ENCODE peak calls at places on chromosome 7, in eight cellular contexts. P, O, D, N, T, W, J and H are unnamed samples. For H3K9me3 and H3K36me3, the result is how much of the 10 kb centered on the place peaks cover.

GRCh38 chr7:30974605-30975256 is 11.0 kb downstream of the GHRHR start:
- DNase-seq in P (peak), O (peak), D (no peak), N (peak), T (peak), W (no peak), J (no peak), H (no peak)

GRCh38 chr7:84412161-84412969 is 217.8 kb upstream of the SEMA3A start:
- DNase-seq in P (no peak), O (no peak), D (no peak), N (no peak), T (no peak), W (no peak), J (no peak), H (no peak)

GRCh38 chr7:116443101-116443523 is 56.4 kb upstream of the CAV2 start:
- DNase-seq in P (no peak), O (no peak), D (no peak), N (no peak), T (no peak), W (no peak), J (no peak), H (no peak)

GRCh38 chr7:1993031-1993685 is 239.6 kb downstream of the MAD1L1 start:
- DNase-seq in P (no peak), O (no peak), D (no peak), N (no peak), T (no peak), W (no peak), J (no peak), H (no peak)

GRCh38 chr7:139714163-139714901 is 63.5 kb downstream of the HIPK2 start:
- DNase-seq in P (peak), O (no peak), D (no peak), N (peak), T (peak), W (no peak), J (no peak), H (no peak)

GRCh38 chr7:66524738-66525137 is 103.9 kb upstream of the KCTD7 start:
- DNase-seq in P (no peak), O (no peak), D (no peak), N (no peak), T (no peak), W (no peak), J (no peak), H (no peak)

GRCh38 chr7:154598405-154598804 is 404.5 kb downstream of the PAXIP1 start:
- DNase-seq in P (no peak), O (no peak), D (no peak), N (no peak), T (no peak), W (no peak), J (no peak), H (no peak)

GRCh38 chr7:44471850-44472249 is 18.6 kb downstream of the NUDCD3 start:
- DNase-seq in P (no peak), O (no peak), D (no peak), N (no peak), T (no peak), W (no peak), J (no peak), H (no peak)

GRCh38 chr7:27110977-27111752 is 8.7 kb upstream of the HOXA2 start:
- DNase-seq in P (no peak), O (peak), D (no peak), N (no peak), T (no peak), W (no peak), J (no peak), H (no peak)

GRCh38 chr7:18497800-18498199 is 2.3 kb downstream of the HDAC9 start:
- DNase-seq in P (no peak), O (no peak), D (no peak), N (no peak), T (no peak), W (no peak), J (no peak), H (no peak)

GRCh38 chr7:18648849-18649758 is 153.6 kb downstream of the HDAC9 start:
- DNase-seq in P (no peak), O (no peak), D (no peak), N (no peak), T (no peak), W (no peak), J (no peak), H (no peak)

GRCh38 chr7:133945497-133945896 is 181.6 kb upstream of the LRGUK start:
- DNase-seq in P (no peak), O (no peak), D (no peak), N (no peak), T (no peak), W (no peak), J (no peak), H (no peak)

GRCh38 chr7:151381083-151381332 is 28.8 kb downstream of the WDR86 start:
- DNase-seq in P (no peak), O (no peak), D (no peak), N (no peak), T (no peak), W (no peak), J (no peak), H (no peak)

GRCh38 chr7:48255046-48255445 is 83.8 kb downstream of the ABCA13 start:
- DNase-seq in P (no peak), O (no peak), D (no peak), N (no peak), T (no peak), W (no peak), J (no peak), H (no peak)

GRCh38 chr7:124784879-124785818 is 19.6 kb upstream of the GPR37 start:
- DNase-seq in P (peak), O (no peak), D (no peak), N (peak), T (peak), W (no peak), J (no peak), H (no peak)

GRCh38 chr7:28520074-28521015 is 108.0 kb downstream of the CREB5 start:
- DNase-seq in P (no peak), O (no peak), D (no peak), N (no peak), T (no peak), W (no peak), J (no peak), H (no peak)

GRCh38 chr7:26034386-26034785 is 117.6 kb upstream of the NFE2L3 start:
- DNase-seq in P (no peak), O (no peak), D (no peak), N (no peak), T (no peak), W (no peak), J (no peak), H (no peak)

GRCh38 chr7:95608344-95609173 is 12.2 kb upstream of the PDK4 start:
- DNase-seq in P (peak), O (peak), D (no peak), N (peak), T (peak), W (peak), J (no peak), H (no peak)

GRCh38 chr7:53800746-53801145 is 741.4 kb upstream of the VSTM2A start:
- DNase-seq in P (no peak), O (no peak), D (no peak), N (no peak), T (no peak), W (no peak), J (no peak), H (no peak)

GRCh38 chr7:152054377-152055230 is 29.1 kb downstream of the GALNT11 start:
- DNase-seq in P (peak), O (no peak), D (no peak), N (no peak), T (no peak), W (no peak), J (no peak), H (no peak)

GRCh38 chr7:47147213-47147631 is 434.7 kb downstream of the TNS3 start:
- DNase-seq in P (no peak), O (no peak), D (no peak), N (no peak), T (no peak), W (no peak), J (no peak), H (no peak)

GRCh38 chr7:153401795-153402720 is 642.5 kb downstream of the ACTR3B start:
- DNase-seq in P (no peak), O (no peak), D (no peak), N (no peak), T (no peak), W (no peak), J (no peak), H (no peak)

GRCh38 chr7:50988988-50989387 is 206.3 kb upstream of the GRB10 start:
- DNase-seq in P (no peak), O (no peak), D (no peak), N (no peak), T (no peak), W (no peak), J (no peak), H (no peak)

GRCh38 chr7:119782286-119782685 is 490.7 kb upstream of the KCND2 start:
- DNase-seq in P (no peak), O (no peak), D (no peak), N (no peak), T (no peak), W (no peak), J (no peak), H (no peak)

GRCh38 chr7:127652333-127653248 is 597 bp downstream of the SND1 start:
- DNase-seq in P (no peak), O (no peak), D (no peak), N (no peak), T (no peak), W (no peak), J (no peak), H (no peak)

GRCh38 chr7:129163875-129164544 is 19.5 kb downstream of the TSPAN33 start:
- DNase-seq in P (no peak), O (no peak), D (no peak), N (no peak), T (no peak), W (no peak), J (no peak), H (peak)

GRCh38 chr7:41501016-41501415 is 201.9 kb downstream of the INHBA start:
- DNase-seq in P (no peak), O (no peak), D (no peak), N (no peak), T (no peak), W (no peak), J (no peak), H (no peak)

GRCh38 chr7:133060016-133060415 is 21.9 kb downstream of the CHCHD3 start:
- DNase-seq in P (no peak), O (no peak), D (no peak), N (no peak), T (no peak), W (no peak), J (no peak), H (no peak)

GRCh38 chr7:111678986-111679385 is 116.7 kb upstream of the IMMP2L start:
- DNase-seq in P (no peak), O (no peak), D (no peak), N (no peak), T (no peak), W (no peak), J (no peak), H (no peak)

GRCh38 chr7:23928391-23928790 is 218.4 kb downstream of the STK31 start:
- DNase-seq in P (no peak), O (no peak), D (no peak), N (no peak), T (no peak), W (no peak), J (no peak), H (no peak)

GRCh38 chr7:103564416-103564815 is 118.4 kb upstream of the SLC26A5 start:
- DNase-seq in P (no peak), O (no peak), D (no peak), N (no peak), T (no peak), W (no peak), J (no peak), H (no peak)

GRCh38 chr7:46357851-46358250 is 436.8 kb upstream of the IGFBP3 start:
- DNase-seq in P (no peak), O (no peak), D (no peak), N (no peak), T (no peak), W (no peak), J (no peak), H (no peak)

GRCh38 chr7:74690474-74690873 is 33.0 kb downstream of the GTF2I start:
- DNase-seq in P (no peak), O (no peak), D (no peak), N (no peak), T (no peak), W (no peak), J (no peak), H (no peak)

GRCh38 chr7:84159435-84159834 is 35.2 kb downstream of the SEMA3A start:
- DNase-seq in P (no peak), O (no peak), D (no peak), N (no peak), T (no peak), W (no peak), J (no peak), H (no peak)

GRCh38 chr7:122886357-122887081 is at the start of gene CADPS2:
- DNase-seq in P (peak), O (peak), D (no peak), N (peak), T (peak), W (peak), J (no peak), H (no peak)

DNA sequence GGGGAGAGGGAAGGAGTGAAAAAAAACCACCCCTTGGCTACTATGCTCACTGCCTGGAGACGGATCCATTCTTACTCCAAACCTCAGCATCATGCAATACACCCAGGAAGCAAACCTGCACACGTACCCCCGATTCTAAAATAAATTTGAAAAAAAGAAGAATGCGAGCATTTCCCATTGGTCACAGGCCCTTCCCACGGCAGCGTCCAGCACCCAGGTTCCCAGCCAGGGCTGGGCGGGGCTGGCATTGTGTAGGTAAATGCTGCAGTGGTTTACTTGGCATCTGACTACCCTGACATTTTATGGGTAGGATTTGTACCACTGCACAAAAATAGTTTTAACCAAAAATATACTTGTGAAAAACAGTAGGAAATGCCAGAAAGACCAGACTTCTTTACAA is 418.9 kb downstream of the DNAJB6 start:
- DNase-seq in P (no peak), O (no peak), D (no peak), N (no peak), T (no peak), W (no peak), J (no peak), H (no peak)
- H3K9me3 ChIP-seq in P (under half), O (under half), D (under half), N (under half), T (under half), W (under half), J (under half), H (under half)

DNA sequence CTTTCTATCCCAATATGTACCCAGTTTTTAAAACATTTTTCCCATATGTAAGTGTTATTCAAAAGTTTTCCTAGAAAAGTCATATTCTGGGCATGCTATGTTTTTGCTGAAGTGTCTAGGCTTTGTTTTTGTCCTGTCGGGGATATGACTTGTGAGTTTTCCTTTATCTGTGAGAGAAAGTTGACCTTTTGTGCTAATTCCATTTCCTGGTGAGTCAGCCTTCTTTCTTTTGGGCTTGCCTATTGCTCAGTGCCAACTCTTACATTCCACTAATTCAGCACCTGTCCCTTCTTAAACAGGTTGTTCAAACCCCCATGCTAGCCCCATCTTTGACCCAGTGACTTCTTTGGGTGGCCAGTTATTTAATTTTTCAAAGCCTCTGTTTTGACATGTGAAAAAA is 146.2 kb downstream of the AHR start:
- DNase-seq in P (no peak), O (no peak), D (no peak), N (no peak), T (no peak), W (no peak), J (no peak), H (no peak)
- H3K27ac ChIP-seq in P (no peak), O (no peak), D (no peak), N (no peak), T (no peak), W (no peak), J (no peak), H (no peak)

GRCh38 chr7:36296284-36296683 is 93.4 kb upstream of the ANLN start:
- DNase-seq in P (no peak), O (no peak), D (no peak), N (no peak), T (no peak), W (no peak), J (no peak), H (no peak)
- H3K36me3 ChIP-seq in P (under half), O (under half), D (under half), N (under half), T (under half), W (under half), J (under half), H (under half)

GRCh38 chr7:55310626-55311025 is 54.5 kb upstream of the LANCL2 start:
- DNase-seq in P (no peak), O (no peak), D (no peak), N (no peak), T (no peak), W (no peak), J (no peak), H (no peak)
- H3K9me3 ChIP-seq in P (under half), O (under half), D (under half), N (under half), T (under half), W (under half), J (under half), H (under half)

GRCh38 chr7:21962677-21963076 is 17.0 kb upstream of the CDCA7L start:
- DNase-seq in P (no peak), O (no peak), D (no peak), N (no peak), T (no peak), W (no peak), J (no peak), H (no peak)

GRCh38 chr7:21967500-21968099 is 21.9 kb upstream of the CDCA7L start:
- DNase-seq in P (no peak), O (no peak), D (no peak), N (peak), T (no peak), W (no peak), J (peak), H (peak)

GRCh38 chr7:21965318-21965717 is 19.6 kb upstream of the CDCA7L start:
- DNase-seq in P (no peak), O (no peak), D (no peak), N (no peak), T (no peak), W (no peak), J (no peak), H (no peak)

GRCh38 chr7:21969822-21970221 is 24.1 kb upstream of the CDCA7L start:
- DNase-seq in P (no peak), O (no peak), D (no peak), N (no peak), T (no peak), W (no peak), J (no peak), H (no peak)

GRCh38 chr7:21966271-21966670 is 20.6 kb upstream of the CDCA7L start:
- DNase-seq in P (no peak), O (no peak), D (no peak), N (no peak), T (no peak), W (no peak), J (no peak), H (no peak)
- H3K27ac ChIP-seq in P (no peak), O (no peak), D (no peak), N (no peak), T (no peak), W (no peak), J (no peak), H (no peak)

GRCh38 chr7:92847305-92847704 is 10.9 kb upstream of the CDK6 start:
- DNase-seq in P (no peak), O (no peak), D (no peak), N (no peak), T (no peak), W (no peak), J (no peak), H (no peak)

GRCh38 chr7:92843034-92843760 is 6.8 kb upstream of the CDK6 start:
- DNase-seq in P (no peak), O (no peak), D (no peak), N (no peak), T (no peak), W (no peak), J (no peak), H (no peak)

GRCh38 chr7:92848441-92848840 is 12.1 kb upstream of the CDK6 start:
- DNase-seq in P (no peak), O (no peak), D (no peak), N (no peak), T (no peak), W (no peak), J (no peak), H (no peak)

GRCh38 chr7:92843781-92844180 is 7.4 kb upstream of the CDK6 start:
- DNase-seq in P (no peak), O (no peak), D (no peak), N (no peak), T (no peak), W (no peak), J (no peak), H (no peak)

GRCh38 chr7:92845736-92846135 is 9.4 kb upstream of the CDK6 start:
- DNase-seq in P (no peak), O (no peak), D (no peak), N (no peak), T (no peak), W (no peak), J (no peak), H (no peak)
- H3K36me3 ChIP-seq in P (under half), O (under half), D (under half), N (under half), T (under half), W (under half), J (under half), H (under half)